ENCODE peak calls at places on chromosomes 13 and 19, in eight cellular contexts. One of them, this sample, is unnamed. For H3K9me3, the result is how much of the 10 kb centered on the place peaks cover.

GRCh38 chr13:77330009-77330471 is 3.1 kb upstream of the MYCBP2 start:
- DNase-seq in GM23248: peak
- DNase-seq in BE2C: no peak
- DNase-seq in effector memory CD4-positive, alpha-beta T cell: no peak
- DNase-seq in pancreas: no peak
- DNase-seq in CD8-positive, alpha-beta memory T cell: no peak
- DNase-seq in CD4-positive, alpha-beta memory T cell: no peak
- DNase-seq in IMR-90: no peak
- DNase-seq in this sample: no peak

GRCh38 chr13:51624695-51625345 is 40.6 kb downstream of the WDFY2 start:
- DNase-seq in GM23248: no peak
- DNase-seq in BE2C: no peak
- DNase-seq in effector memory CD4-positive, alpha-beta T cell: no peak
- DNase-seq in pancreas: no peak
- DNase-seq in CD8-positive, alpha-beta memory T cell: no peak
- DNase-seq in CD4-positive, alpha-beta memory T cell: no peak
- DNase-seq in IMR-90: no peak
- DNase-seq in this sample: no peak

GRCh38 chr13:24624363-24624762 is 55.8 kb upstream of the ATP12A start:
- DNase-seq in GM23248: no peak
- DNase-seq in BE2C: no peak
- DNase-seq in effector memory CD4-positive, alpha-beta T cell: no peak
- DNase-seq in pancreas: no peak
- DNase-seq in CD8-positive, alpha-beta memory T cell: no peak
- DNase-seq in CD4-positive, alpha-beta memory T cell: no peak
- DNase-seq in IMR-90: no peak
- DNase-seq in this sample: no peak

GRCh38 chr19:5466814-5467291 is 11.6 kb downstream of the ZNRF4 start:
- DNase-seq in GM23248: no peak
- DNase-seq in BE2C: peak
- DNase-seq in effector memory CD4-positive, alpha-beta T cell: no peak
- DNase-seq in pancreas: no peak
- DNase-seq in CD8-positive, alpha-beta memory T cell: no peak
- DNase-seq in CD4-positive, alpha-beta memory T cell: no peak
- DNase-seq in IMR-90: no peak
- DNase-seq in this sample: no peak

GRCh38 chr13:54305377-54305776 is 1276.8 kb downstream of the OLFM4 start:
- DNase-seq in GM23248: no peak
- DNase-seq in BE2C: no peak
- DNase-seq in effector memory CD4-positive, alpha-beta T cell: no peak
- DNase-seq in pancreas: no peak
- DNase-seq in CD8-positive, alpha-beta memory T cell: no peak
- DNase-seq in CD4-positive, alpha-beta memory T cell: no peak
- DNase-seq in IMR-90: no peak
- DNase-seq in this sample: no peak

GRCh38 chr19:536031-536880 is 4.7 kb downstream of the CDC34 start:
- DNase-seq in GM23248: no peak
- DNase-seq in BE2C: no peak
- DNase-seq in effector memory CD4-positive, alpha-beta T cell: no peak
- DNase-seq in pancreas: peak
- DNase-seq in CD8-positive, alpha-beta memory T cell: no peak
- DNase-seq in CD4-positive, alpha-beta memory T cell: no peak
- DNase-seq in IMR-90: no peak
- DNase-seq in this sample: no peak

GRCh38 chr13:41383400-41383799 is 72.3 kb downstream of the NAA16 start:
- DNase-seq in GM23248: peak
- DNase-seq in BE2C: no peak
- DNase-seq in effector memory CD4-positive, alpha-beta T cell: no peak
- DNase-seq in pancreas: no peak
- DNase-seq in CD8-positive, alpha-beta memory T cell: no peak
- DNase-seq in CD4-positive, alpha-beta memory T cell: no peak
- DNase-seq in IMR-90: peak
- DNase-seq in this sample: no peak

GRCh38 chr13:77521194-77521593 is 14.3 kb upstream of the SCEL start:
- DNase-seq in GM23248: peak
- DNase-seq in BE2C: no peak
- DNase-seq in effector memory CD4-positive, alpha-beta T cell: no peak
- DNase-seq in pancreas: no peak
- DNase-seq in CD8-positive, alpha-beta memory T cell: no peak
- DNase-seq in CD4-positive, alpha-beta memory T cell: no peak
- DNase-seq in IMR-90: no peak
- DNase-seq in this sample: no peak

GRCh38 chr13:99386911-99387788 is 80.0 kb upstream of the GPR183 start:
- DNase-seq in GM23248: peak
- DNase-seq in BE2C: peak
- DNase-seq in effector memory CD4-positive, alpha-beta T cell: peak
- DNase-seq in pancreas: no peak
- DNase-seq in CD8-positive, alpha-beta memory T cell: peak
- DNase-seq in CD4-positive, alpha-beta memory T cell: peak
- DNase-seq in IMR-90: no peak
- DNase-seq in this sample: peak

GRCh38 chr19:3289971-3290569 is 65.6 kb downstream of the CELF5 start:
- DNase-seq in GM23248: no peak
- DNase-seq in BE2C: no peak
- DNase-seq in effector memory CD4-positive, alpha-beta T cell: no peak
- DNase-seq in pancreas: no peak
- DNase-seq in CD8-positive, alpha-beta memory T cell: no peak
- DNase-seq in CD4-positive, alpha-beta memory T cell: no peak
- DNase-seq in IMR-90: no peak
- DNase-seq in this sample: no peak

GRCh38 chr13:46613409-46614049 is 60.6 kb downstream of the LRCH1 start:
- DNase-seq in GM23248: no peak
- DNase-seq in BE2C: no peak
- DNase-seq in effector memory CD4-positive, alpha-beta T cell: no peak
- DNase-seq in pancreas: no peak
- DNase-seq in CD8-positive, alpha-beta memory T cell: no peak
- DNase-seq in CD4-positive, alpha-beta memory T cell: no peak
- DNase-seq in IMR-90: peak
- DNase-seq in this sample: no peak

GRCh38 chr13:28012383-28012782 is 23.9 kb upstream of the URAD start:
- DNase-seq in GM23248: peak
- DNase-seq in BE2C: no peak
- DNase-seq in effector memory CD4-positive, alpha-beta T cell: no peak
- DNase-seq in pancreas: no peak
- DNase-seq in CD8-positive, alpha-beta memory T cell: no peak
- DNase-seq in CD4-positive, alpha-beta memory T cell: no peak
- DNase-seq in IMR-90: peak
- DNase-seq in this sample: no peak

GRCh38 chr19:8221161-8221560 is 12.0 kb downstream of the CERS4 start:
- DNase-seq in GM23248: no peak
- DNase-seq in BE2C: no peak
- DNase-seq in effector memory CD4-positive, alpha-beta T cell: no peak
- DNase-seq in pancreas: peak
- DNase-seq in CD8-positive, alpha-beta memory T cell: no peak
- DNase-seq in CD4-positive, alpha-beta memory T cell: no peak
- DNase-seq in IMR-90: no peak
- DNase-seq in this sample: no peak

GRCh38 chr13:41179593-41180250 is 14.6 kb downstream of the KBTBD7 start:
- DNase-seq in GM23248: peak
- DNase-seq in BE2C: no peak
- DNase-seq in effector memory CD4-positive, alpha-beta T cell: no peak
- DNase-seq in pancreas: no peak
- DNase-seq in CD8-positive, alpha-beta memory T cell: no peak
- DNase-seq in CD4-positive, alpha-beta memory T cell: no peak
- DNase-seq in IMR-90: peak
- DNase-seq in this sample: no peak

GRCh38 chr13:59043016-59043415 is 1120.7 kb downstream of the DIAPH3 start:
- DNase-seq in GM23248: no peak
- DNase-seq in BE2C: no peak
- DNase-seq in effector memory CD4-positive, alpha-beta T cell: no peak
- DNase-seq in pancreas: no peak
- DNase-seq in CD8-positive, alpha-beta memory T cell: no peak
- DNase-seq in CD4-positive, alpha-beta memory T cell: no peak
- DNase-seq in IMR-90: no peak
- DNase-seq in this sample: no peak

GRCh38 chr19:47531640-47532387 is 17.0 kb upstream of the NAPA start:
- DNase-seq in GM23248: no peak
- DNase-seq in BE2C: no peak
- DNase-seq in effector memory CD4-positive, alpha-beta T cell: no peak
- DNase-seq in pancreas: no peak
- DNase-seq in CD8-positive, alpha-beta memory T cell: no peak
- DNase-seq in CD4-positive, alpha-beta memory T cell: no peak
- DNase-seq in IMR-90: no peak
- DNase-seq in this sample: no peak

GRCh38 chr19:22326219-22326618 is 40.0 kb downstream of the ZNF729 start:
- DNase-seq in GM23248: no peak
- DNase-seq in BE2C: no peak
- DNase-seq in effector memory CD4-positive, alpha-beta T cell: no peak
- DNase-seq in pancreas: no peak
- DNase-seq in CD8-positive, alpha-beta memory T cell: no peak
- DNase-seq in CD4-positive, alpha-beta memory T cell: no peak
- DNase-seq in IMR-90: no peak
- DNase-seq in this sample: no peak
- H3K9me3 ChIP-seq in GM23248: under half
- H3K9me3 ChIP-seq in BE2C: under half
- H3K9me3 ChIP-seq in effector memory CD4-positive, alpha-beta T cell: under half
- H3K9me3 ChIP-seq in pancreas: under half
- H3K9me3 ChIP-seq in CD8-positive, alpha-beta memory T cell: under half
- H3K9me3 ChIP-seq in CD4-positive, alpha-beta memory T cell: under half
- H3K9me3 ChIP-seq in IMR-90: under half
- H3K9me3 ChIP-seq in this sample: under half

GRCh38 chr19:50266896-50267295 is 62.3 kb downstream of the KCNC3 start:
- DNase-seq in GM23248: no peak
- DNase-seq in BE2C: no peak
- DNase-seq in effector memory CD4-positive, alpha-beta T cell: no peak
- DNase-seq in pancreas: no peak
- DNase-seq in CD8-positive, alpha-beta memory T cell: no peak
- DNase-seq in CD4-positive, alpha-beta memory T cell: no peak
- DNase-seq in IMR-90: no peak
- DNase-seq in this sample: no peak

GRCh38 chr19:50268501-50268900 is 60.7 kb downstream of the KCNC3 start:
- DNase-seq in GM23248: no peak
- DNase-seq in BE2C: no peak
- DNase-seq in effector memory CD4-positive, alpha-beta T cell: no peak
- DNase-seq in pancreas: no peak
- DNase-seq in CD8-positive, alpha-beta memory T cell: no peak
- DNase-seq in CD4-positive, alpha-beta memory T cell: no peak
- DNase-seq in IMR-90: no peak
- DNase-seq in this sample: no peak

GRCh38 chr19:50268046-50268445 is 61.1 kb downstream of the KCNC3 start:
- DNase-seq in GM23248: no peak
- DNase-seq in BE2C: no peak
- DNase-seq in effector memory CD4-positive, alpha-beta T cell: no peak
- DNase-seq in pancreas: no peak
- DNase-seq in CD8-positive, alpha-beta memory T cell: no peak
- DNase-seq in CD4-positive, alpha-beta memory T cell: no peak
- DNase-seq in IMR-90: no peak
- DNase-seq in this sample: no peak

GRCh38 chr19:50264483-50265186 is 61.2 kb downstream of the MYH14 start:
- DNase-seq in GM23248: no peak
- DNase-seq in BE2C: no peak
- DNase-seq in effector memory CD4-positive, alpha-beta T cell: no peak
- DNase-seq in pancreas: no peak
- DNase-seq in CD8-positive, alpha-beta memory T cell: no peak
- DNase-seq in CD4-positive, alpha-beta memory T cell: no peak
- DNase-seq in IMR-90: no peak
- DNase-seq in this sample: no peak

DNA sequence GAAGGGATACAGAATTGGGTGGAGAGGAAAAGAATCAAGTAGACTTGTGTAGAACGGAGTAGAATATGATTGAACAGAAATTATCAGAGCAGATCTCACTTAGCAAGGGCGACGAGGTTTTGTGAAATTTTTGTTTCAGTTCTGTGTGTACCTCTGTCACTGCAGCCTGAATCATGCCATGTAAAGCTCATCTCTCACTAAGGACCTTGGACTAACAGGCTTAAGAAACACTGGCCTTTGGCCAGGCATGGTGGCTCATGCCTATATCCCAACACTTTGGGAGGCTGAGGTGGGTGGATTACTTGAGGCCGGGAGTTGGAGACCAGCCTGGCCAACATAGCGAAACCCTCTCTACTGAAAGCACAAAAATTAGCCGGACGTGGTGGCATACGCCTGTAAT is 62.6 kb downstream of the MYH14 start:
- DNase-seq in GM23248: no peak
- DNase-seq in BE2C: no peak
- DNase-seq in effector memory CD4-positive, alpha-beta T cell: no peak
- DNase-seq in pancreas: no peak
- DNase-seq in CD8-positive, alpha-beta memory T cell: no peak
- DNase-seq in CD4-positive, alpha-beta memory T cell: no peak
- DNase-seq in IMR-90: no peak
- DNase-seq in this sample: no peak
- H3K9me3 ChIP-seq in GM23248: under half
- H3K9me3 ChIP-seq in BE2C: under half
- H3K9me3 ChIP-seq in effector memory CD4-positive, alpha-beta T cell: under half
- H3K9me3 ChIP-seq in pancreas: under half
- H3K9me3 ChIP-seq in CD8-positive, alpha-beta memory T cell: under half
- H3K9me3 ChIP-seq in CD4-positive, alpha-beta memory T cell: under half
- H3K9me3 ChIP-seq in IMR-90: under half
- H3K9me3 ChIP-seq in this sample: under half

GRCh38 chr19:15615526-15615925 is 508 bp downstream of the CYP4F8 start:
- DNase-seq in GM23248: no peak
- DNase-seq in BE2C: no peak
- DNase-seq in effector memory CD4-positive, alpha-beta T cell: no peak
- DNase-seq in pancreas: no peak
- DNase-seq in CD8-positive, alpha-beta memory T cell: no peak
- DNase-seq in CD4-positive, alpha-beta memory T cell: no peak
- DNase-seq in IMR-90: no peak
- DNase-seq in this sample: no peak

GRCh38 chr19:15613338-15613737 is 1.7 kb upstream of the CYP4F8 start:
- DNase-seq in GM23248: no peak
- DNase-seq in BE2C: no peak
- DNase-seq in effector memory CD4-positive, alpha-beta T cell: no peak
- DNase-seq in pancreas: no peak
- DNase-seq in CD8-positive, alpha-beta memory T cell: no peak
- DNase-seq in CD4-positive, alpha-beta memory T cell: no peak
- DNase-seq in IMR-90: no peak
- DNase-seq in this sample: no peak

GRCh38 chr19:15609261-15609660 is 5.8 kb upstream of the CYP4F8 start:
- DNase-seq in GM23248: no peak
- DNase-seq in BE2C: no peak
- DNase-seq in effector memory CD4-positive, alpha-beta T cell: no peak
- DNase-seq in pancreas: no peak
- DNase-seq in CD8-positive, alpha-beta memory T cell: no peak
- DNase-seq in CD4-positive, alpha-beta memory T cell: no peak
- DNase-seq in IMR-90: no peak
- DNase-seq in this sample: no peak

GRCh38 chr19:15614507-15615379 is at the start of gene CYP4F8:
- DNase-seq in GM23248: no peak
- DNase-seq in BE2C: no peak
- DNase-seq in effector memory CD4-positive, alpha-beta T cell: no peak
- DNase-seq in pancreas: peak
- DNase-seq in CD8-positive, alpha-beta memory T cell: no peak
- DNase-seq in CD4-positive, alpha-beta memory T cell: no peak
- DNase-seq in IMR-90: no peak
- DNase-seq in this sample: no peak

GRCh38 chr19:15612342-15612741 is 2.7 kb upstream of the CYP4F8 start:
- DNase-seq in GM23248: no peak
- DNase-seq in BE2C: no peak
- DNase-seq in effector memory CD4-positive, alpha-beta T cell: no peak
- DNase-seq in pancreas: no peak
- DNase-seq in CD8-positive, alpha-beta memory T cell: no peak
- DNase-seq in CD4-positive, alpha-beta memory T cell: no peak
- DNase-seq in IMR-90: no peak
- DNase-seq in this sample: no peak
- H3K9me3 ChIP-seq in GM23248: under half
- H3K9me3 ChIP-seq in BE2C: under half
- H3K9me3 ChIP-seq in effector memory CD4-positive, alpha-beta T cell: under half
- H3K9me3 ChIP-seq in pancreas: under half
- H3K9me3 ChIP-seq in CD8-positive, alpha-beta memory T cell: under half
- H3K9me3 ChIP-seq in CD4-positive, alpha-beta memory T cell: under half
- H3K9me3 ChIP-seq in IMR-90: under half
- H3K9me3 ChIP-seq in this sample: under half

GRCh38 chr13:18951412-18951811 is 230.2 kb downstream of the TUBA3C start:
- DNase-seq in GM23248: no peak
- DNase-seq in BE2C: no peak
- DNase-seq in effector memory CD4-positive, alpha-beta T cell: no peak
- DNase-seq in pancreas: no peak
- DNase-seq in CD8-positive, alpha-beta memory T cell: no peak
- DNase-seq in CD4-positive, alpha-beta memory T cell: no peak
- DNase-seq in IMR-90: no peak
- DNase-seq in this sample: no peak
- H3K9me3 ChIP-seq in GM23248: under half
- H3K9me3 ChIP-seq in BE2C: under half
- H3K9me3 ChIP-seq in effector memory CD4-positive, alpha-beta T cell: under half
- H3K9me3 ChIP-seq in pancreas: under half
- H3K9me3 ChIP-seq in CD8-positive, alpha-beta memory T cell: under half
- H3K9me3 ChIP-seq in CD4-positive, alpha-beta memory T cell: under half
- H3K9me3 ChIP-seq in IMR-90: half or more
- H3K9me3 ChIP-seq in this sample: under half

This sample was measured in T-helper 17 cell.